ENCODE peak calls at places on chromosomes 5 and 9, in four cellular contexts. One of them, this sample, is unnamed.

GRCh38 chr5:68074048-68074632 is 141.4 kb upstream of the PIK3R1 start:
- DNase-seq in suprapubic skin: no peak
- DNase-seq in uterus: no peak
- DNase-seq in sigmoid colon: peak
- DNase-seq in this sample: no peak

GRCh38 chr5:150286820-150287219 is 2.8 kb downstream of the CAMK2A start:
- DNase-seq in uterus: no peak
- DNase-seq in suprapubic skin: no peak
- DNase-seq in sigmoid colon: no peak
- DNase-seq in this sample: no peak

GRCh38 chr5:14090755-14091154 is 52.4 kb upstream of the TRIO start:
- DNase-seq in uterus: no peak
- DNase-seq in suprapubic skin: no peak
- DNase-seq in sigmoid colon: no peak
- DNase-seq in this sample: no peak

GRCh38 chr5:66872688-66873333 is 276.6 kb downstream of the MAST4 start:
- DNase-seq in suprapubic skin: no peak
- DNase-seq in uterus: no peak
- DNase-seq in sigmoid colon: no peak
- DNase-seq in this sample: no peak

GRCh38 chr9:26462751-26463150 is 429.9 kb downstream of the CAAP1 start:
- DNase-seq in uterus: no peak
- DNase-seq in suprapubic skin: no peak
- DNase-seq in sigmoid colon: no peak
- DNase-seq in this sample: no peak

GRCh38 chr5:92909545-92909962 is 671.5 kb downstream of the NR2F1-AS1 start:
- DNase-seq in uterus: no peak
- DNase-seq in suprapubic skin: no peak
- DNase-seq in sigmoid colon: no peak
- DNase-seq in this sample: no peak

GRCh38 chr9:128422783-128423150 is 2.1 kb downstream of the CERCAM start:
- DNase-seq in sigmoid colon: no peak
- DNase-seq in suprapubic skin: no peak
- DNase-seq in uterus: no peak
- DNase-seq in this sample: no peak

GRCh38 chr9:3884736-3885135 is 358.9 kb upstream of the RFX3 start:
- DNase-seq in sigmoid colon: no peak
- DNase-seq in suprapubic skin: no peak
- DNase-seq in uterus: no peak
- DNase-seq in this sample: no peak

GRCh38 chr9:73775757-73776156 is 624.1 kb downstream of the ANXA1 start:
- DNase-seq in sigmoid colon: no peak
- DNase-seq in suprapubic skin: no peak
- DNase-seq in uterus: no peak
- DNase-seq in this sample: no peak

GRCh38 chr9:101931756-101932155 is 193.3 kb upstream of the GRIN3A start:
- DNase-seq in uterus: no peak
- DNase-seq in sigmoid colon: no peak
- DNase-seq in suprapubic skin: no peak
- DNase-seq in this sample: no peak

GRCh38 chr9:128556915-128557634 is 4.7 kb downstream of the SPTAN1 start:
- DNase-seq in sigmoid colon: no peak
- DNase-seq in uterus: no peak
- DNase-seq in suprapubic skin: no peak
- DNase-seq in this sample: no peak

GRCh38 chr5:76831108-76831447 is 12.2 kb downstream of the F2RL1 start:
- DNase-seq in suprapubic skin: no peak
- DNase-seq in uterus: no peak
- DNase-seq in sigmoid colon: no peak
- DNase-seq in this sample: no peak

GRCh38 chr5:87400305-87400899 is 12.3 kb downstream of the CCNH start:
- DNase-seq in sigmoid colon: no peak
- DNase-seq in uterus: no peak
- DNase-seq in suprapubic skin: no peak
- DNase-seq in this sample: no peak

GRCh38 chr5:10474521-10475075 is 32.9 kb downstream of the ROPN1L start:
- DNase-seq in sigmoid colon: no peak
- DNase-seq in suprapubic skin: no peak
- DNase-seq in uterus: no peak
- DNase-seq in this sample: no peak

GRCh38 chr5:127943061-127943371 is 140.6 kb upstream of the SLC12A2 start:
- DNase-seq in sigmoid colon: no peak
- DNase-seq in suprapubic skin: no peak
- DNase-seq in uterus: no peak
- DNase-seq in this sample: no peak

GRCh38 chr5:32630867-32631491 is 45.6 kb downstream of the SUB1 start:
- DNase-seq in uterus: no peak
- DNase-seq in suprapubic skin: no peak
- DNase-seq in sigmoid colon: no peak
- DNase-seq in this sample: no peak

GRCh38 chr9:37910271-37910670 is 6.3 kb upstream of the SLC25A51 start:
- DNase-seq in suprapubic skin: peak
- DNase-seq in uterus: no peak
- DNase-seq in sigmoid colon: peak
- DNase-seq in this sample: no peak

GRCh38 chr9:89234636-89235035 is 56.0 kb upstream of the SHC3 start:
- DNase-seq in sigmoid colon: no peak
- DNase-seq in suprapubic skin: no peak
- DNase-seq in uterus: peak
- DNase-seq in this sample: no peak

GRCh38 chr9:84305452-84306131 is 35.0 kb downstream of the SLC28A3 start:
- DNase-seq in sigmoid colon: no peak
- DNase-seq in suprapubic skin: no peak
- DNase-seq in uterus: no peak
- DNase-seq in this sample: no peak

GRCh38 chr5:179302499-179303185 is 42.6 kb downstream of the ADAMTS2 start:
- DNase-seq in sigmoid colon: peak
- DNase-seq in suprapubic skin: peak
- DNase-seq in uterus: peak
- DNase-seq in this sample: no peak

GRCh38 chr5:88672644-88673493 is 210.1 kb downstream of the MEF2C start:
- DNase-seq in uterus: no peak
- DNase-seq in sigmoid colon: no peak
- DNase-seq in suprapubic skin: no peak
- DNase-seq in this sample: no peak

DNA sequence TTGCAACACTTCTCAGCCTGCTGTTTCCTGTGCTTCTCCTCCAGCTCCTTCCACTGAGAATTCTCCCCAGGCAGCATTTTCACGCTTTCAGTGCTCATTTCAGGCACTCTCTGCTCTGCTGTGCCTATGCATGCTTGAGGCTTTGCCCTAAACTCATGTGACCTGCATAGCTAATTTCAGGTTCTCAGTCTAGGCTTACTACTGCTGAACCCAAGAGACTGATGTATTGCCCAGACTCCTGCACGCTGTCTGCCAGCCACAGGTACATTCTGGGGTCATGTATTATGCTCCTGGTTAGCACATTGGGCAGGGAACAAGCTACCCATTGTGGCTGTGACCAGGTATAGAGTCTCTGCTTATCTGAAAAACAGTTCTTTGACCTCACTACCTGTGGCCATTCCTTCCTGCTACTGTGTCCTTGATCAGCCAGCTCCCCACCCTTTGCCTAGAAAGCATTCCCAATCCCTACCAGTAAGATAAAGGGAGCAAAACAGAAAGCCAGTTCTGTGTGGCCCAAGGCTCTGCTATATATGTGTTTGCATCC is 34.7 kb downstream of the PIP5K1B start:
- DNase-seq in sigmoid colon: no peak
- DNase-seq in uterus: no peak
- DNase-seq in suprapubic skin: no peak
- DNase-seq in this sample: no peak
- H3K27ac ChIP-seq in sigmoid colon: peak
- H3K27ac ChIP-seq in uterus: no peak
- H3K27ac ChIP-seq in suprapubic skin: no peak
- H3K27ac ChIP-seq in this sample: peak

DNA sequence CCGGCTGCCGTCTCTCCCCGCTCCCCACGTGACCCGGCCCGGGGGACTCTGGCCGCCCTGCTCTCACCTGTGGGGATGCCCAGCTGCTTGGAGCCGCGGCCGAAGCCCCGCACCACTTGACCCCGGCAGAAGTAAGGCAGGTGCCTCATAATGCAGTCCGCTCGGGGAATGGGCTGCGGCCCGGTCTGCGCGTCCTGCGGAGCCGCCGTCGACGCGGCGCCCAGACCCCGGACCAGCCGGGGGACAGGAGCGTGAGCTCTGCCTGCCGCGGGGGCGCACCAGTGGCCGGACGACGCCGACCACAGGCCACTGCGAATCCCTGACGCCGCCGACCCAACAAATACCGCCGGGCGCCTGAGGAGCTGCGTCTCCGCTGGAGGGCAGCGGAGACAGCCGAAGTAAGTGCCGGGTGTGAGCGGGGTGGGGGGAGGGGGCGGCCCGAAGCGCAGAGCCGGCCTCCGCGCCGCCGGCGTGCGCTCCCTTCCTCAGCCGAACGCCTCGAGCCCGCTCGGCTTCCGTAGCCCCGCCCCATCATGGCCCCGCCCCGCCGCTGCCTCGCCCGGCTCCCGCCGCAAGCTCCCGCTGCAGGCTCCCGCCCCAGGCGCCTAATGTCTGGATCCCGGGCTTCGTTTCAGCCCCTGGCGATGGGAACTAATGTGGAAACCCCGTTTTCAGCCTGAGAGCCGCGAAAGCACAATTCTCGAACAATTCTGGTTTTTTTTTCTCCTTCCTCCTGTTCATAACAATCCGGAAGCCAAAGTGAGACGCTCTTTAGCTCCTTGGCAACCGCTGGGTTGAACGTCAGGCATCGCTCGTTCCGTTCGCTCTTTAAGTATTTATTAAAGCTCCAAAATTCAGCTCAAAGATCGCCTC is at the start of gene RFK:
- DNase-seq in sigmoid colon: peak
- DNase-seq in suprapubic skin: peak
- DNase-seq in uterus: peak
- DNase-seq in this sample: peak
- TF ChIP-seq POLR2A in sigmoid colon: peak
- TF ChIP-seq POLR2A in suprapubic skin: peak
- TF ChIP-seq POLR2A in uterus: peak
- TF ChIP-seq POLR2A in this sample: no peak

GRCh38 chr5:29387384-29387783 is 1806.1 kb upstream of the CDH6 start:
- DNase-seq in uterus: no peak
- DNase-seq in suprapubic skin: no peak
- DNase-seq in sigmoid colon: no peak
- DNase-seq in this sample: no peak

GRCh38 chr5:29380029-29380428 is 1813.5 kb upstream of the CDH6 start:
- DNase-seq in uterus: no peak
- DNase-seq in suprapubic skin: no peak
- DNase-seq in sigmoid colon: no peak
- DNase-seq in this sample: no peak

GRCh38 chr5:29378104-29378503 is 1815.4 kb upstream of the CDH6 start:
- DNase-seq in suprapubic skin: no peak
- DNase-seq in uterus: no peak
- DNase-seq in sigmoid colon: no peak
- DNase-seq in this sample: no peak

GRCh38 chr5:29379619-29380018 is 1813.9 kb upstream of the CDH6 start:
- DNase-seq in sigmoid colon: no peak
- DNase-seq in uterus: no peak
- DNase-seq in suprapubic skin: no peak
- DNase-seq in this sample: no peak

GRCh38 chr5:29382735-29383280 is 1810.7 kb upstream of the CDH6 start:
- DNase-seq in uterus: no peak
- DNase-seq in sigmoid colon: no peak
- DNase-seq in suprapubic skin: no peak
- DNase-seq in this sample: no peak
- H3K27ac ChIP-seq in uterus: no peak
- H3K27ac ChIP-seq in sigmoid colon: no peak
- H3K27ac ChIP-seq in suprapubic skin: no peak
- H3K27ac ChIP-seq in this sample: no peak

DNA sequence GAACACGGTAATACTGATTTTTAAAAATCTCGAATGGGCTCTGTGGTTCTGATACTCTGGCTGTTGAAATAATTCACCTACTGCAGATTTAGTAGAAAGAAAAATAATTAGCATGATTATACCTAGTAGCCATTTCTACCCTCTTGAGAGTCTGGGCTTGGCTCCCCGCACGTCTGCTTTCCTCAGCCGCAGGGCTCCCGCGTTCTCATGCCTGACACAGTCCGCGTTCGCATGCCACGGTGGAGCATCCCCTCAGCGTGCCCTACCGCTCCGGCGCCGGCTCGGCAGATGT is 887 bp upstream of the GPBP1 start:
- DNase-seq in sigmoid colon: peak
- DNase-seq in suprapubic skin: peak
- DNase-seq in uterus: no peak
- DNase-seq in this sample: no peak
- TF ChIP-seq POLR2A in sigmoid colon: no peak
- TF ChIP-seq POLR2A in suprapubic skin: no peak
- TF ChIP-seq POLR2A in uterus: no peak
- TF ChIP-seq POLR2A in this sample: no peak

GRCh38 chr9:113636165-113636564 is 172.6 kb downstream of the RGS3 start:
- DNase-seq in uterus: no peak
- DNase-seq in sigmoid colon: peak
- DNase-seq in suprapubic skin: peak
- DNase-seq in this sample: no peak

GRCh38 chr9:113634597-113635515 is 171.3 kb downstream of the RGS3 start:
- DNase-seq in sigmoid colon: peak
- DNase-seq in suprapubic skin: peak
- DNase-seq in uterus: no peak
- DNase-seq in this sample: no peak

GRCh38 chr9:113638504-113638903 is 175.0 kb downstream of the RGS3 start:
- DNase-seq in uterus: no peak
- DNase-seq in suprapubic skin: no peak
- DNase-seq in sigmoid colon: no peak
- DNase-seq in this sample: no peak

GRCh38 chr9:113635586-113635985 is 172.1 kb downstream of the RGS3 start:
- DNase-seq in suprapubic skin: peak
- DNase-seq in sigmoid colon: peak
- DNase-seq in uterus: no peak
- DNase-seq in this sample: no peak

DNA sequence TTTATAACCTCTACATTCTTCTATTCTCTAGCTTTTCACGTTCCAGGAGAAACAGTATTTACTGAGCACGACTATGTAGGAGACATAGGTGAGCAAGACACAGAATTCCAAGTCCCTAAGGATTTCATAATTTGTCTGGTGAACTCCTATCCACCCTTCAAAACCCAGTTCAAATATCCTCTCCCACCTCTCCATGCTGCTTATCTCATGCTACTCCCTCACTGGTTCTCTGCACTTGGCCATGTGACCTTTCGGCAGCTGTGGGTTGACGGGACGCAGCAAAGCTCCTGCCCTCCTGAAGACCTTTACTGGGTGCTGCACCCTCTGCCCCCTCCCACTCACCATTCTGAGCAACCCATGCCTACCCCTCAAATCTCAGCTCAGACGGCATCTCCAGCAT is 173.2 kb downstream of the RGS3 start:
- DNase-seq in uterus: no peak
- DNase-seq in suprapubic skin: no peak
- DNase-seq in sigmoid colon: peak
- DNase-seq in this sample: no peak
- H3K27ac ChIP-seq in uterus: no peak
- H3K27ac ChIP-seq in suprapubic skin: no peak
- H3K27ac ChIP-seq in sigmoid colon: no peak
- H3K27ac ChIP-seq in this sample: no peak

DNA sequence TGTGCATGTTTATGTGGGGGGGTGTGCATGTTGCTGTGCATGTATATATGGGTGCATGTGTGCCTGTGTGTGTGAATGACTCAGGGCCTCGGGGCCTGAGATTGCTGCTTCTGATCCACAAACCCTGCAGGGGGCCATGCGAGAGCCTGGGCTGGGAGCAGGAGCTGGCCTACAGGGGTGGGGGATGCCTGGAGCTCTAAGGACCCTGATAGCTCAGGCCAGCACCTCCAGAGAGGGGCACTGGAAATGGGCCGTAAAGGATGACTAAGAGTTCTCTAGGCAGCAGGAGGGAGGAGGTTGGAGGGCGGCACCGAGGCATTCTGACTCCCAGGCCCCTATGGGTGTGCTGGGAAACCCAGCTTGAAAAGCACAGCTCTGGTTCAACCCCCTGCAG is 6.9 kb upstream of the UBAC1 start:
- DNase-seq in sigmoid colon: no peak
- DNase-seq in suprapubic skin: no peak
- DNase-seq in uterus: no peak
- DNase-seq in this sample: no peak
- TF ChIP-seq POLR2A in sigmoid colon: no peak
- TF ChIP-seq POLR2A in suprapubic skin: no peak
- TF ChIP-seq POLR2A in uterus: no peak
- TF ChIP-seq POLR2A in this sample: no peak